ENCODE peak calls at places on chromosomes 4 and X, in six cellular contexts. One of them, this sample, is unnamed.

GRCh38 chrX:10356979-10357378 is 200.2 kb downstream of the CLCN4 start:
- DNase-seq in H1: no peak
- DNase-seq in K562: no peak
- DNase-seq in GM12878: no peak
- DNase-seq in HepG2: no peak
- DNase-seq in SK-N-SH: no peak
- DNase-seq in this sample: no peak

GRCh38 chr4:186666750-186667149 is 56.9 kb downstream of the FAT1 start:
- DNase-seq in H1: no peak
- DNase-seq in K562: no peak
- DNase-seq in GM12878: no peak
- DNase-seq in HepG2: no peak
- DNase-seq in SK-N-SH: no peak
- DNase-seq in this sample: no peak

GRCh38 chr4:27701563-27701962 is 840.9 kb downstream of the STIM2 start:
- DNase-seq in H1: no peak
- DNase-seq in K562: no peak
- DNase-seq in GM12878: no peak
- DNase-seq in HepG2: no peak
- DNase-seq in SK-N-SH: no peak
- DNase-seq in this sample: no peak

GRCh38 chr4:52873191-52873590 is 11.1 kb downstream of the RASL11B start:
- DNase-seq in H1: no peak
- DNase-seq in K562: no peak
- DNase-seq in GM12878: no peak
- DNase-seq in HepG2: no peak
- DNase-seq in SK-N-SH: no peak
- DNase-seq in this sample: no peak

GRCh38 chr4:107838138-107838618 is 13.4 kb downstream of the SGMS2 start:
- DNase-seq in H1: no peak
- DNase-seq in K562: no peak
- DNase-seq in GM12878: no peak
- DNase-seq in HepG2: no peak
- DNase-seq in SK-N-SH: no peak
- DNase-seq in this sample: peak

GRCh38 chr4:15469402-15470148 is at the start of gene CC2D2A:
- DNase-seq in H1: no peak
- DNase-seq in K562: no peak
- DNase-seq in GM12878: no peak
- DNase-seq in HepG2: no peak
- DNase-seq in SK-N-SH: peak
- DNase-seq in this sample: no peak

GRCh38 chr4:1241466-1241935 is 7.4 kb downstream of the CTBP1 start:
- DNase-seq in H1: no peak
- DNase-seq in K562: no peak
- DNase-seq in GM12878: no peak
- DNase-seq in HepG2: no peak
- DNase-seq in SK-N-SH: peak
- DNase-seq in this sample: no peak

GRCh38 chrX:103656623-103657022 is 27.8 kb downstream of the TCEAL1 start:
- DNase-seq in H1: no peak
- DNase-seq in K562: no peak
- DNase-seq in GM12878: no peak
- DNase-seq in HepG2: no peak
- DNase-seq in SK-N-SH: no peak
- DNase-seq in this sample: no peak

GRCh38 chr4:108885211-108885610 is 122.4 kb upstream of the ETNPPL start:
- DNase-seq in H1: no peak
- DNase-seq in K562: no peak
- DNase-seq in GM12878: no peak
- DNase-seq in HepG2: no peak
- DNase-seq in SK-N-SH: no peak
- DNase-seq in this sample: no peak

GRCh38 chrX:9464435-9465371 is at the start of gene TBL1X:
- DNase-seq in H1: peak
- DNase-seq in K562: peak
- DNase-seq in GM12878: no peak
- DNase-seq in HepG2: peak
- DNase-seq in SK-N-SH: peak
- DNase-seq in this sample: no peak

GRCh38 chrX:43493751-43494150 is 162.3 kb upstream of the MAOA start:
- DNase-seq in H1: no peak
- DNase-seq in K562: no peak
- DNase-seq in GM12878: no peak
- DNase-seq in HepG2: no peak
- DNase-seq in SK-N-SH: no peak
- DNase-seq in this sample: no peak

GRCh38 chr4:127446309-127446708 is 186.4 kb upstream of the INTU start:
- DNase-seq in H1: no peak
- DNase-seq in K562: no peak
- DNase-seq in GM12878: no peak
- DNase-seq in HepG2: no peak
- DNase-seq in SK-N-SH: no peak
- DNase-seq in this sample: no peak

GRCh38 chrX:70141373-70141772 is 8.1 kb downstream of the IGBP1 start:
- DNase-seq in H1: no peak
- DNase-seq in K562: no peak
- DNase-seq in GM12878: no peak
- DNase-seq in HepG2: no peak
- DNase-seq in SK-N-SH: no peak
- DNase-seq in this sample: no peak

GRCh38 chr4:139746430-139746829 is 80.8 kb downstream of the MGST2 start:
- DNase-seq in H1: peak
- DNase-seq in K562: no peak
- DNase-seq in GM12878: no peak
- DNase-seq in HepG2: no peak
- DNase-seq in SK-N-SH: no peak
- DNase-seq in this sample: no peak

GRCh38 chr4:55721651-55722050 is 85.6 kb upstream of the NMU start:
- DNase-seq in H1: no peak
- DNase-seq in K562: no peak
- DNase-seq in GM12878: no peak
- DNase-seq in HepG2: no peak
- DNase-seq in SK-N-SH: no peak
- DNase-seq in this sample: no peak

GRCh38 chr4:76892601-76893000 is 5.3 kb downstream of the SOWAHB start:
- DNase-seq in H1: no peak
- DNase-seq in K562: no peak
- DNase-seq in GM12878: no peak
- DNase-seq in HepG2: no peak
- DNase-seq in SK-N-SH: no peak
- DNase-seq in this sample: no peak
- TF ChIP-seq GABPA in H1: no peak
- TF ChIP-seq GABPA in K562: no peak
- TF ChIP-seq GABPA in GM12878: no peak
- TF ChIP-seq GABPA in HepG2: no peak
- TF ChIP-seq GABPA in SK-N-SH: no peak
- TF ChIP-seq GABPA in this sample: no peak

DNA sequence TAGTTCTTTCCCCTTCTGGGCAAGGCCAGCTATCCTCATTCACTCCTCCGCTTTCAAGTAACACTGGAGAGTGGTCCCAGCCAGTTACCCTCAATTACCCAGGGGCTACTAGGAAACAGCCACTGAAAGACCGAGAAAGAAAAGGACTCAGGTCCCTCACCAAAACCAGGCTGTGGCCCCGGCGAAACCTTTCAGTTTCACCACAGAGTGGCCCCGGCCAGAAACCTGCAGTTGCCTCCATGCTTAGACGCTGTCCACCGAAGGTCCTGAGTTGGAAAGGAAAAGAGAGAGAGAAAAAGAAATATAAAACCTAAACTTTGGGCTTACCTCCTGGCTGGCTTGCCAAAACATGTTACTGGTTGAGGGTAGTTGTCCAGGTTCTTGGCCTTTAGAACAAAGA is 5.0 kb upstream of the AREG start:
- DNase-seq in H1: no peak
- DNase-seq in K562: no peak
- DNase-seq in GM12878: no peak
- DNase-seq in HepG2: no peak
- DNase-seq in SK-N-SH: no peak
- DNase-seq in this sample: no peak
- H3K4me3 ChIP-seq in H1: no peak
- H3K4me3 ChIP-seq in K562: no peak
- H3K4me3 ChIP-seq in GM12878: no peak
- H3K4me3 ChIP-seq in HepG2: no peak
- H3K4me3 ChIP-seq in SK-N-SH: no peak
- H3K4me3 ChIP-seq in this sample: no peak

DNA sequence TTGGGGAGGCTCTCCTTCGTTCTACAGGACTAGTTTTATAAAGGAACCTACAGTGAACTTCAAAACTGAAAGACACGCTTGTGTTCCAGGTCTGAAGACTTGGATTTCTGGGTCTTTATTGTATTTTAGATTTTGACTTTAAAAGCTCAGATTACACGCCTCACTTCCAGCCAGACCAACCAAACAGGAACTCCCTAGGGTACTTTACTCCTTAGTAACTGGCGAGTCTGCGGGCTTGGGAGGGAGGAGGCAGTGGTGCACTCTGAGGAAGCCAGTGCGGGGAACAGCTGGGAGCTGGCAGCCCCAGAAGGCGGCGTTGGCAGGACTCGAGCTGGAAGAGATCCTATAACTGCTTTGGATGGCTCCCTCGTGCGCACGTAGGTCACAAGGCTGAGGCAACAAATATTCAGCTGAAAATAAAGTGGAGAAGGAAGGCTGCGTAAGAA is 388 bp upstream of the PHKA1 start:
- DNase-seq in H1: peak
- DNase-seq in K562: no peak
- DNase-seq in GM12878: no peak
- DNase-seq in HepG2: peak
- DNase-seq in SK-N-SH: peak
- DNase-seq in this sample: peak
- H3K27ac ChIP-seq in H1: no peak
- H3K27ac ChIP-seq in K562: peak
- H3K27ac ChIP-seq in GM12878: no peak
- H3K27ac ChIP-seq in HepG2: peak
- H3K27ac ChIP-seq in SK-N-SH: peak
- H3K27ac ChIP-seq in this sample: no peak

DNA sequence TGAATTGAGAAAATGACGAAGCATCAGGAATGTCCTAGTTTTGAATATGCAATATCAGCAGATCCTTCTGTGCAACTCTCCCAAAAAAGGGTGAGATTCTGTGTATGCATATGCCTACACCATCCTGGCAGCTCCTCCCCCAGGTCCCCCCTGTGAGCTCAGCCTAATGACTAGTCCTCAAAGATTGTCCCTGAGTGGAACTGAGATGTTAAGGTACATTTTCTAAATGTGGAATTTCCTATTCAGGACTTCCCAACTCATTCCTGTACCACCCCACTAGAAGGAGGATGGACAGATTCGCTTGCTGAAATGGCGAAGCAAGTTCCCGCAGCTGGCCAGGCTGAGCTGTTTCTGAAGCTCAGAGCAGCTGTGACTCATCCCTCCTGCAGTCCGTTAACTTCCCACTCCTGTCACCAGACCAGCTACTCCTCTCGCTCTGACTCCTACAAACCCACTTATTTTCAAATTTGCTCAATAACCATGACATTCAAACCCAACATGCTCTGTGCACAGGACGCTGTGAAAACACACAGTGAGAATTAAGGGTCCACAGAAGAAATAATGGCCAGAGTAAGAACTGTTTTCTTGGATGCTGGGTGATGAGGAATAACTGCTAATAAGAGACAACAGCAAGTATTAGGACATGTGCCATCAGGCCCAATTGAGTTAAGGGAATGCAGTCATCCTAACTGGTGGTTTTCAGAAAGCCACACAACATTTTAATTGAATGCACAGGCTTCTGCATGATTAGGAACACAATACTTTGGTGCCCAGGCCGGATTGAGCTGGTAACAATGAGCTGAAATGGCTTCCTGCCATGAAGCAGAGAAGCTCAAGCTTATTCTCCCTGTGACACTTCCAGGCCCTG is 40.0 kb upstream of the IRF2 start:
- DNase-seq in H1: no peak
- DNase-seq in K562: peak
- DNase-seq in GM12878: peak
- DNase-seq in HepG2: no peak
- DNase-seq in SK-N-SH: peak
- DNase-seq in this sample: peak
- TF ChIP-seq GABPA in H1: no peak
- TF ChIP-seq GABPA in K562: no peak
- TF ChIP-seq GABPA in GM12878: peak
- TF ChIP-seq GABPA in HepG2: no peak
- TF ChIP-seq GABPA in SK-N-SH: no peak
- TF ChIP-seq GABPA in this sample: no peak

GRCh38 chr4:101790521-101791188 is at the start of gene BANK1:
- DNase-seq in H1: peak
- DNase-seq in K562: no peak
- DNase-seq in GM12878: peak
- DNase-seq in HepG2: peak
- DNase-seq in SK-N-SH: peak
- DNase-seq in this sample: peak
- H3K4me3 ChIP-seq in H1: peak
- H3K4me3 ChIP-seq in K562: peak
- H3K4me3 ChIP-seq in GM12878: peak
- H3K4me3 ChIP-seq in HepG2: peak
- H3K4me3 ChIP-seq in SK-N-SH: no peak
- H3K4me3 ChIP-seq in this sample: peak

GRCh38 chr4:74059161-74059829 is 20.8 kb upstream of the CXCL3 start:
- DNase-seq in H1: no peak
- DNase-seq in K562: no peak
- DNase-seq in GM12878: no peak
- DNase-seq in HepG2: no peak
- DNase-seq in SK-N-SH: no peak
- DNase-seq in this sample: no peak
- H3K27ac ChIP-seq in H1: no peak
- H3K27ac ChIP-seq in K562: peak
- H3K27ac ChIP-seq in GM12878: no peak
- H3K27ac ChIP-seq in HepG2: no peak
- H3K27ac ChIP-seq in SK-N-SH: no peak
- H3K27ac ChIP-seq in this sample: no peak

DNA sequence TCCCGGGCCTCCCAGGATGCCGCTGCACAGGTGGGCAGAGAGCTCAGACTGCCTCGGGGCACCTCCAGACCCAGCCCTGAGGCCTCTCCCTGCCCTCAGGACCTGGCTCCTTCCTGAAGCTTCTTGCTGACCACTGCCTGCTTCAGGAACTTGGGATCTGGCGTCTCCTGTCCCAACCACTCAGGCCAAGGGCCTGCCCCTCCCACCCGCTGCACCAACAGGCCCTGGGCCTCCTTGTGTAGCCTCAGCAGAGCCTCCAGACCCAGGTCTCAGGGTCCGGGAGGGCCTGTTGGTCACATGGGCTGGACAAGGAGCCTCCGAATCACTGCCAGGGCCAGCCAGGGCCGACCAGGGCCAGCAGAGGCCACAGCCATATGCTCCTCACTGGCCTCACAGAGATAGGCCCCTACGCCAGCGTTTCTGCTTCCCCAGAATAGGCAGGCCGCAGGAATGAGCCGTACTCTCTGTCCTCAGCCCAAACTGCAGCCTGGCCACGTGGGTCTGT is 2.8 kb downstream of the MXD4 start:
- DNase-seq in H1: no peak
- DNase-seq in K562: no peak
- DNase-seq in GM12878: no peak
- DNase-seq in HepG2: no peak
- DNase-seq in SK-N-SH: no peak
- DNase-seq in this sample: no peak
- TF ChIP-seq GABPA in H1: no peak
- TF ChIP-seq GABPA in K562: no peak
- TF ChIP-seq GABPA in GM12878: no peak
- TF ChIP-seq GABPA in HepG2: no peak
- TF ChIP-seq GABPA in SK-N-SH: no peak
- TF ChIP-seq GABPA in this sample: no peak

This sample was measured in HL-60.